ENCODE peak calls at places on chromosomes 2 and 18, in six cellular contexts. T is neural progenitor cell, F is MM.1S, H is hepatocyte, M is GM23248, J is HCT116. N is an unnamed sample.

GRCh38 chr2:119352357-119352756 is 14.3 kb downstream of the C2orf76 start:
- DNase-seq in J (peak), M (no peak), F (peak), T (no peak), H (no peak), N (peak)

GRCh38 chr2:2662847-2663356 is 331.8 kb upstream of the MYT1L start:
- DNase-seq in F (no peak), T (no peak), H (no peak), M (no peak), J (no peak), N (no peak)

GRCh38 chr2:151765760-151766159 is 31.5 kb upstream of the NEB start:
- DNase-seq in F (no peak), M (no peak), T (peak), J (no peak), H (no peak), N (peak)

GRCh38 chr2:117523267-117523666 is 291.2 kb upstream of the DDX18 start:
- DNase-seq in M (no peak), T (no peak), H (peak), F (peak), J (no peak), N (no peak)

GRCh38 chr18:63162271-63163014 is 157.1 kb downstream of the BCL2 start:
- DNase-seq in T (no peak), M (peak), H (no peak), J (no peak), F (peak), N (no peak)

GRCh38 chr2:240430595-240430994 is 4.9 kb upstream of the GPC1 start:
- DNase-seq in T (no peak), F (no peak), M (no peak), J (no peak), H (no peak), N (no peak)

GRCh38 chr2:95509408-95509807 is 24.9 kb upstream of the TRIM43B start:
- DNase-seq in F (no peak), J (no peak), M (no peak), T (no peak), H (no peak), N (no peak)

GRCh38 chr18:61738488-61738887 is 154.3 kb downstream of the RNF152 start:
- DNase-seq in F (no peak), H (no peak), M (peak), J (no peak), T (no peak), N (no peak)

GRCh38 chr2:54206596-54206995 is 49.4 kb downstream of the TSPYL6 start:
- DNase-seq in F (peak), T (peak), H (peak), M (peak), J (peak), N (peak)

GRCh38 chr18:48153641-48154481 is 223.4 kb upstream of the SMAD2 start:
- DNase-seq in J (no peak), M (peak), H (no peak), F (no peak), T (no peak), N (no peak)

GRCh38 chr2:9877026-9877425 is 33.8 kb downstream of the TAF1B start:
- DNase-seq in H (no peak), F (no peak), T (no peak), M (no peak), J (no peak), N (no peak)

GRCh38 chr2:128686498-128686861 is 367.8 kb upstream of the HS6ST1 start:
- DNase-seq in H (no peak), T (no peak), M (no peak), F (no peak), J (no peak), N (no peak)

GRCh38 chr2:197115325-197115724 is 188.8 kb upstream of the PGAP1 start:
- DNase-seq in J (no peak), T (no peak), M (no peak), F (no peak), H (no peak), N (no peak)

GRCh38 chr2:234448506-234449169 is 48.2 kb downstream of the ARL4C start:
- DNase-seq in H (no peak), F (no peak), T (peak), J (no peak), M (no peak), N (peak)

GRCh38 chr2:119252186-119253113 is 28.8 kb downstream of the STEAP3 start:
- DNase-seq in T (no peak), H (peak), J (peak), F (no peak), M (peak), N (no peak)

GRCh38 chr18:3319399-3319798 is 57.5 kb downstream of the MYL12B start:
- DNase-seq in T (no peak), J (no peak), H (no peak), M (no peak), F (no peak), N (no peak)

GRCh38 chr2:101619191-101619591 is 78.3 kb upstream of the MAP4K4 start:
- DNase-seq in H (no peak), M (no peak), T (no peak), F (no peak), J (no peak), N (no peak)

DNA sequence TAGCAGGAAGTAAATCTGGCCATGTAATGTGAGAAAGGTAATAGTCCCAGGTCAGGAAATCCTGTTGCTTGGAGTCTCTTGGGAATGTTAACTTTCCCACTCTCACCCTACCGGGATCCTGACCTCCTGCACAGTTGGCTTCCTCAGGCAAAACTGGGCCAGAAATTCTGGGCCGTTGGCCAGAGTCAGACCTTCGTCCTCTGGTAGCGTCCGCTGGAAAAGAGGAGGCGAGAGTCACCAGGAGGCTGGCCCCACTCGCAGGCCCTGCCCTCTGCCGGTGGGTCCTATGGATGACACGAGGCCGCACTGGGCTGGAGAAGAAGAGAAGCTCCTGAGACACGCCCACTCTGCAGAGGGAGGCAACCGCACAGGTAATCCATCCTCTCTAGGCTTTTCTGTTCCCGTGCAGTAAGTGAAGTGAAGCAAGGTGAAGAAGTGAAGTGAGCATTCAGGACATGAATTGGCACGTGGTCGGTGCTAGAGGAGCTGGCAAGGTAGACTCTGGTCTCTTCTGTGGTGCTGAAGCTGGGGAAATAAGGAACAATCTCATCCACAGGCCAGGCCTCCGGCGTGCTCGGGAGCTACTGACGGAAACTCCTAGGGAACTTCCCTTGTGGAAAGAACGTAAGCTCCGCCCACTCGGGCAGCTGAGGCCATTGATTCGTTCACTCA is 182.7 kb upstream of the GLI2 start:
- DNase-seq in F (peak), H (peak), M (peak), J (peak), T (peak), N (peak)
- TF ChIP-seq EZH2phosphoT487 in F (no peak), H (no peak), M (no peak), J (no peak), T (no peak), N (no peak)

DNA sequence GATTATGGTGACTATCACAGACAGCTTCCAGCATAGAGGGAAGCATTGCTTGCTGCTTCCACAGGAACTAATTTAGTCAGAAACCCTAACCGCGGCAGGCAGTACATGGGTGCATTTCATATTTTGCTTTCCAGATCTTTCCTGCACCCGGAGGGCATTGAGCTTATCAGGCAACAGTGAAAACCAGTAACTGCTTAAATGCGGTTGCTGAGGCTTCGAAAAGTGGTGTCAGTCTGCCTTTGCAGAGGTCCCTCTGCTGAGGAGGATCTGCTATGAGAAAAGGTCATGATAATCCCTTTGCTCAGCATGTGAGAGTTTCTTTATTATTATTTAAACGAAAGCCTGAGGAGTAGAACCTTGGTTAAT is 44.6 kb upstream of the ROCK2 start:
- DNase-seq in H (no peak), T (no peak), M (no peak), J (no peak), F (no peak), N (no peak)
- TF ChIP-seq EZH2phosphoT487 in H (no peak), T (no peak), M (no peak), J (no peak), F (no peak), N (no peak)

GRCh38 chr2:167945660-167946366 is 301.6 kb downstream of the STK39 start:
- DNase-seq in H (no peak), F (no peak), J (no peak), M (no peak), T (peak), N (no peak)

GRCh38 chr2:167944825-167945659 is 302.4 kb downstream of the STK39 start:
- DNase-seq in F (no peak), M (peak), H (no peak), T (no peak), J (no peak), N (no peak)

GRCh38 chr2:167942495-167943081 is 304.8 kb downstream of the STK39 start:
- DNase-seq in J (no peak), M (no peak), F (no peak), T (no peak), H (no peak), N (no peak)

GRCh38 chr2:167943368-167943767 is 304.0 kb downstream of the STK39 start:
- DNase-seq in M (no peak), J (no peak), F (no peak), H (no peak), T (no peak), N (no peak)

GRCh38 chr2:167943877-167944276 is 303.5 kb downstream of the STK39 start:
- DNase-seq in F (no peak), M (no peak), J (no peak), T (no peak), H (no peak), N (no peak)
- TF ChIP-seq EZH2phosphoT487 in F (no peak), M (no peak), J (no peak), T (no peak), H (no peak), N (no peak)

DNA sequence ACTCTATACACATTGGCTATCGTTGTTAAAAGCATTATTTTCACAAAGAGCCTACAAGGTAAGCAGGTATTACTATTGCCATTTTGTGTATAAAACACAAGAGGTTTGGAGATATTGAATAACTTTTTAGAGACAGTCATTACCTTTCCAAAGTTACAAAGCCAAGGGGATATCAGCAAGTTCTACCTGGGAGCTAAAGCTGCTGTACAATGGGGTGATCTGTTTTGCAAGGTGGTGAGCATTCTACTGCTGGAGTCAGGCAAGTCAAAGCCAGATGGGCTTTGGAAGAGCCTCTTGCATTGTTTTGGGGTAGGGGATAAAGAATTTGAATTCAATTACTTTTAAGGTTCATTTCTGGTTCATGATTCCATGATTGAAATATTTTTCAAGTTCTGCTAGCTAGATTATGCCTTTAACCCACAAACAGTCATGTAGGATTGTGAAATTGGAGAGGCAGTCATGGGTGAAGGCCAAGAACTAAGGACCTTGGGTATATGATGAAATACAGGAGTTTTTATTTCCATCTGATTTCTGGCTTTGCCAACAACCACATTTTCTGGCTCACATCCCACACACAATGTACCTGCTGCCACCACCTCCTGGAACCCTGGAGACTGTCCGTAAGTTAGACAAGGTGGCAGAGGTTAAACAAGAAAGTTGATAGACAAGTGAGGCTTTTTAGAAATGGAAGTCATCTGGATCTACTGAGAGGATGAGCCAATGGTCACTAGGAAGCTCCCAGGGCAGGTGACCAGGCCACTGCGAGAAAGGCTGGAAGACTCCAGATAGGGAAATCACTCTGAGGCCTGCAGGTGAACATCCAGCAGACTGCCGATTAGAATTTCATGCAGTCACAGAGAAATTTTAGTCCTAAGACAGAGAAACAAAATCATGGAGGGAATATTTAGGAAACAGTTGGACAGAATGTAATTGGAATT is 402.1 kb downstream of the ALK start:
- DNase-seq in H (peak), F (no peak), M (peak), J (no peak), T (no peak), N (no peak)
- TF ChIP-seq EZH2phosphoT487 in H (no peak), F (no peak), M (no peak), J (no peak), T (no peak), N (no peak)

N was measured in GM23338.